ENCODE peak calls at places on chromosomes 5 and 9, in eight cellular contexts. T is brain microvascular endothelial cell, O is neural crest cell, Q is choroid plexus epithelial cell, W is cardiac muscle cell, Y is WERI-Rb-1, V is AG04450, F is CD14-positive monocyte. S is an unnamed sample.

GRCh38 chr5:133113331-133114061 is 61.7 kb downstream of the HSPA4 start:
- DNase-seq in T (peak), W (peak), V (peak), O (no peak), F (no peak), Q (peak), Y (no peak), S (no peak)

GRCh38 chr9:120909904-120910303 is 16.7 kb downstream of the TRAF1 start:
- DNase-seq in T (no peak), W (no peak), O (no peak), V (no peak), Y (no peak), F (no peak), Q (no peak), S (no peak)

GRCh38 chr5:170565077-170565476 is 61.3 kb downstream of the KCNIP1 start:
- DNase-seq in O (peak), V (no peak), Y (no peak), Q (no peak), F (no peak), W (no peak), T (no peak), S (no peak)

GRCh38 chr5:120604898-120605297 is 140.8 kb downstream of the PRR16 start:
- DNase-seq in Y (no peak), F (no peak), W (peak), T (peak), O (no peak), V (peak), Q (peak), S (no peak)

GRCh38 chr5:158373623-158374375 is 514.9 kb upstream of the CLINT1 start:
- DNase-seq in Q (no peak), Y (no peak), F (no peak), W (no peak), T (no peak), V (no peak), O (no peak), S (no peak)

GRCh38 chr5:32639943-32640342 is 54.6 kb downstream of the SUB1 start:
- DNase-seq in V (no peak), T (no peak), W (no peak), Y (no peak), F (no peak), O (no peak), Q (no peak), S (no peak)

GRCh38 chr5:113378081-113378480 is 56.7 kb downstream of the TSSK1B start:
- DNase-seq in O (no peak), F (no peak), Y (no peak), T (no peak), V (no peak), Q (peak), W (peak), S (no peak)

GRCh38 chr5:54900906-54901725 is 84.3 kb downstream of the ESM1 start:
- DNase-seq in V (peak), W (peak), O (no peak), F (peak), Q (peak), Y (no peak), T (peak), S (peak)

GRCh38 chr5:168327994-168328393 is 36.5 kb downstream of the WWC1 start:
- DNase-seq in T (no peak), V (no peak), W (no peak), O (no peak), Y (no peak), Q (no peak), F (no peak), S (no peak)

GRCh38 chr5:141908796-141909195 is 14.9 kb upstream of the DELE1 start:
- DNase-seq in W (no peak), Y (no peak), F (no peak), O (no peak), Q (no peak), V (no peak), T (peak), S (no peak)

GRCh38 chr9:6224393-6225154 is 9.0 kb downstream of the IL33 start:
- DNase-seq in O (no peak), Y (no peak), V (no peak), F (no peak), W (peak), Q (no peak), T (no peak), S (no peak)

GRCh38 chr5:162324356-162324755 is 256.8 kb downstream of the GABRG2 start:
- DNase-seq in Q (no peak), O (no peak), F (no peak), W (no peak), Y (no peak), V (no peak), T (no peak), S (no peak)

GRCh38 chr9:119368179-119368578 is 1.1 kb downstream of the BRINP1 start:
- DNase-seq in F (no peak), Q (no peak), V (no peak), T (no peak), Y (no peak), W (no peak), O (no peak), S (no peak)

GRCh38 chr9:90870646-90871326 is 69.2 kb downstream of the SYK start:
- DNase-seq in V (no peak), O (peak), F (no peak), Q (peak), T (peak), W (peak), Y (peak), S (no peak)

GRCh38 chr9:125646222-125647100 is 60.5 kb downstream of the MAPKAP1 start:
- DNase-seq in Q (peak), F (no peak), Y (no peak), W (peak), T (no peak), V (no peak), O (no peak), S (no peak)

GRCh38 chr5:139755892-139756671 is 39.5 kb upstream of the PSD2 start:
- DNase-seq in V (no peak), W (no peak), T (no peak), F (no peak), O (peak), Y (peak), Q (no peak), S (no peak)

GRCh38 chr5:132019857-132020555 is 8.5 kb upstream of the ACSL6 start:
- DNase-seq in T (no peak), V (no peak), O (no peak), W (no peak), Y (no peak), F (no peak), Q (no peak), S (no peak)

GRCh38 chr9:122342323-122343050 is 28.3 kb upstream of the PTGS1 start:
- DNase-seq in F (no peak), Y (no peak), V (no peak), O (no peak), T (no peak), Q (no peak), W (no peak), S (no peak)

GRCh38 chr5:157926171-157926671 is 67.3 kb upstream of the CLINT1 start:
- DNase-seq in Y (no peak), V (no peak), F (no peak), Q (no peak), T (no peak), W (no peak), O (no peak), S (no peak)

GRCh38 chr9:121353246-121353975 is 16.6 kb downstream of the STOM start:
- DNase-seq in F (no peak), T (no peak), Q (no peak), O (no peak), W (no peak), Y (no peak), V (no peak), S (no peak)

GRCh38 chr9:99445377-99445891 is 223.4 kb downstream of the SEC61B start:
- DNase-seq in Y (no peak), F (no peak), O (no peak), Q (peak), T (peak), W (peak), V (peak), S (no peak)

GRCh38 chr5:137209232-137209810 is 289.8 kb downstream of the SPOCK1 start:
- DNase-seq in Y (no peak), O (no peak), W (no peak), V (no peak), F (no peak), T (no peak), Q (no peak), S (no peak)

GRCh38 chr5:177509991-177510566 is 453 bp upstream of the DOK3 start:
- DNase-seq in F (no peak), Y (no peak), T (no peak), V (no peak), W (no peak), Q (no peak), O (no peak), S (no peak)

GRCh38 chr5:39064450-39064849 is 9.7 kb downstream of the RICTOR start:
- DNase-seq in O (no peak), V (no peak), Y (no peak), F (no peak), T (no peak), Q (no peak), W (no peak), S (no peak)

GRCh38 chr5:39062104-39062503 is 12.1 kb downstream of the RICTOR start:
- DNase-seq in Q (no peak), V (no peak), Y (no peak), T (no peak), W (no peak), F (no peak), O (no peak), S (no peak)

GRCh38 chr5:39062530-39062929 is 11.7 kb downstream of the RICTOR start:
- DNase-seq in Y (no peak), O (no peak), V (no peak), W (no peak), Q (no peak), T (no peak), F (no peak), S (no peak)

GRCh38 chr5:39058984-39059565 is 15.1 kb downstream of the RICTOR start:
- DNase-seq in Y (no peak), T (no peak), Q (no peak), O (no peak), W (no peak), F (no peak), V (no peak), S (no peak)

DNA sequence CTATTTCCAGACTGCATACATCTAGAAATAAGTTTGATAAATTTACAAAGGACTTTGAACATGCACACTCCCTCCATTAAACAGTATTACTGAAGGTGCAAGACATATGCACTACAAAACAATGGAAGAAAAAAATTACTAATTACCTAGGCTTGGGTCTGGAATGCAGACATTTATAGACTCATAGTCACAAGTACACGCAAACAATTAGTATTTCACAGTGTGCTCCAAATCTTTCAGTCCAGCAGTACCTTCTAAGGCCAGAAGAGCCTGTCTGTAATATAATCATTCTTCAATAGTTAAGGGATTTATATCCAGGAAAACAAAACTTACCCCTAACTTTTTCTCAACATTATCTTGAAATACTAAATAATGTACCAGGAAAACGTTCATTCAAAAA is 11.2 kb downstream of the RICTOR start:
- DNase-seq in Q (peak), W (no peak), T (no peak), F (no peak), O (no peak), V (no peak), Y (no peak), S (no peak)
- TF ChIP-seq CTCF in Q (no peak), W (no peak), T (no peak), F (no peak), O (no peak), V (no peak), Y (no peak), S (no peak)

GRCh38 chr5:73901455-73901854 is 275.5 kb downstream of the ARHGEF28 start:
- DNase-seq in Y (peak), W (no peak), O (no peak), Q (no peak), T (no peak), F (no peak), V (no peak), S (no peak)
- TF ChIP-seq CTCF in Y (no peak), W (no peak), O (no peak), Q (peak), T (peak), F (no peak), V (peak), S (no peak)

GRCh38 chr9:97696025-97696822 is 916 bp downstream of the XPA start:
- DNase-seq in O (no peak), W (peak), T (no peak), F (no peak), Y (no peak), V (no peak), Q (peak), S (no peak)
- TF ChIP-seq CTCF in O (no peak), W (no peak), T (no peak), F (no peak), Y (no peak), V (no peak), Q (no peak), S (no peak)

GRCh38 chr5:174755103-174755502 is 30.7 kb downstream of the MSX2 start:
- DNase-seq in O (no peak), W (peak), Q (peak), Y (no peak), F (no peak), T (peak), V (no peak), S (no peak)
- TF ChIP-seq CTCF in O (peak), W (peak), Q (peak), Y (no peak), F (no peak), T (no peak), V (peak), S (no peak)

DNA sequence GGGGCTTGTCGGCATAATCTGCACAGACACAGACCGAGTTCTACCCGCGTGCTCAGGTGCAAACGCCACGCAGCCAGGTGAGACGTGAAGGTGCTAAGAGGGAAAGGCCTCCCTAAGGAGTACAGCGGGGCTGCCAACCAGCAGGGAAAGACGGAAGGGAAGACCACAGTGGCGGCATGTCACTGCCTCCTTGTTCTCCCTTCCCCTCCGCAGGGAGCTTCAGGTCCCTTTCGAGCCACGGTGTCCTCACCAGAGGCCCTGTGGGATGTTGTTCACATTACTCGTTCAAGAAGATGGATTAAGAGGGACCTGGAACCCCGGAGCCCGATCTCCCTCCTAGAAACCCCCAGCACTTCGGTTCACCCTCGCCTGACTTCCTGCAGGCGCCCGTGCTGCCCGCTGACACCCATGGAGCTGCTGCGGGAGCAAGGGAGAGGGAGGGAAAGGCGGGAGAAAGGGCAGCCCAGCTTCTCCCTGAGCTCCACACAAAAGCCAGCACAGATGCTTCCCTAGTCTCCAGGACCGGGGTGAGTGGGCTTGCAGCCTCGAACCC is 688 bp downstream of the BRD9 start:
- DNase-seq in V (no peak), O (no peak), F (no peak), W (peak), Y (no peak), Q (peak), T (no peak), S (no peak)
- TF ChIP-seq CTCF in V (no peak), O (no peak), F (no peak), W (no peak), Y (no peak), Q (no peak), T (no peak), S (no peak)

GRCh38 chr5:134948929-134949328 is 18.8 kb upstream of the CATSPER3 start:
- DNase-seq in T (peak), Q (peak), O (no peak), W (peak), F (no peak), Y (no peak), V (no peak), S (no peak)

GRCh38 chr5:134945041-134945440 is 22.7 kb upstream of the CATSPER3 start:
- DNase-seq in Q (no peak), T (no peak), W (no peak), V (no peak), F (no peak), O (no peak), Y (no peak), S (no peak)

GRCh38 chr5:134943547-134943946 is 24.2 kb upstream of the CATSPER3 start:
- DNase-seq in W (no peak), O (no peak), T (no peak), V (no peak), F (no peak), Y (no peak), Q (no peak), S (no peak)

GRCh38 chr5:134944630-134945029 is 23.1 kb upstream of the CATSPER3 start:
- DNase-seq in F (no peak), Y (no peak), V (no peak), W (no peak), O (no peak), T (no peak), Q (no peak), S (no peak)

DNA sequence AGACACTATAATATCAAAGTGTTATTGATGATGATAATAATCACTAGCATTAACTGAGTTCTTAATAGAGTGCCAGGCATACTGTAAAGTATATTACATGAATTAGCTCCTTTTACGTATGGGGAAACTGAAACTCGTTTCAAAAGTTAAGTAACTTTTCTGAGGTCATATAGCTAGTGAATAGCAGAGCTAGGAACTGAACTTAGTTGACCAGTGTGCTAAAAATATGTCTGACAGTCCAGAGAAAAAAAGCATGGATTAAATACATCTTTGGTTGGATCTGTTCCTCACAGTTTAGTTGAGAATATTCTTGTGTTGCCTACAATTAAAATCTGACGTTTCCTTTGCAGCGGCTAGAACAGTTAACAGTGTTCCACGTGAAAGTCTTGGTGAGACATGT is 18.4 kb upstream of the CATSPER3 start:
- DNase-seq in W (no peak), O (no peak), Q (no peak), Y (no peak), F (no peak), T (no peak), V (no peak), S (no peak)
- TF ChIP-seq CTCF in W (no peak), O (no peak), Q (no peak), Y (no peak), F (no peak), T (no peak), V (no peak), S (no peak)

GRCh38 chr9:106970976-106971457 is 108.1 kb downstream of the ZNF462 start:
- DNase-seq in V (no peak), Y (no peak), F (no peak), Q (peak), O (no peak), T (no peak), W (no peak), S (no peak)

GRCh38 chr9:106974341-106974740 is 111.4 kb downstream of the ZNF462 start:
- DNase-seq in Q (no peak), W (no peak), T (no peak), F (no peak), V (no peak), Y (no peak), O (no peak), S (no peak)

GRCh38 chr9:106981396-106982287 is 118.7 kb downstream of the ZNF462 start:
- DNase-seq in Y (no peak), T (no peak), O (no peak), W (no peak), V (no peak), F (no peak), Q (no peak), S (no peak)

GRCh38 chr9:106980551-106981101 is 117.7 kb downstream of the ZNF462 start:
- DNase-seq in O (no peak), Y (no peak), W (no peak), F (no peak), T (peak), Q (peak), V (no peak), S (no peak)

GRCh38 chr9:106976772-106977171 is 113.8 kb downstream of the ZNF462 start:
- DNase-seq in O (no peak), F (no peak), W (no peak), T (no peak), V (no peak), Y (peak), Q (no peak), S (no peak)
- TF ChIP-seq CTCF in O (no peak), F (no peak), W (no peak), T (no peak), V (no peak), Y (peak), Q (no peak), S (no peak)